ENCODE peak calls at places on chromosomes 11 and 22, in nine cellular contexts. T is NCI-H1092; H is stimulated activated CD4-positive, alpha-beta T cell treated with anti-CD3 and anti-CD28 coated beads, TNF-alpha, amount 100 ng/mL, for 4 hours; B is dorsolateral prefrontal cortex; R is H9; L is EH; M is skeletal muscle cell; X is ureter; O is nephron progenitor cell. Q is an unnamed sample.

GRCh38 chr22:19325296-19325950 is 33.9 kb upstream of the CLTCL1 start:
- DNase-seq in R (no peak), L (peak; percentile 3), T (no peak), M (peak; percentile 22), B (no peak), X (no peak), H (no peak), O (no peak), Q (no peak)

GRCh38 chr11:117830072-117830471 is 5.5 kb upstream of the FXYD2 start:
- DNase-seq in M (no peak), L (no peak), O (no peak), T (no peak), X (peak; percentile 41), B (no peak), R (peak; percentile 22), H (no peak), Q (no peak)

GRCh38 chr22:29359469-29359868 is 28.9 kb downstream of the AP1B1 start:
- DNase-seq in L (peak; percentile 72), O (peak; percentile 57), H (no peak), X (peak; percentile 61), R (peak; percentile 69), M (no peak), B (peak; percentile 54), T (no peak), Q (peak; percentile 80)

GRCh38 chr11:81165164-81165563 is 1568.5 kb downstream of the FAM181B start:
- DNase-seq in T (no peak), L (no peak), H (no peak), B (no peak), R (no peak), X (no peak), O (no peak), M (no peak), Q (no peak)

GRCh38 chr22:39244073-39244495 is 698 bp downstream of the PDGFB start:
- DNase-seq in R (no peak), H (no peak), O (peak; percentile 42), L (no peak), X (no peak), B (no peak), M (no peak), T (no peak), Q (no peak)

GRCh38 chr11:18692941-18693760 is 5.4 kb upstream of the TMEM86A start:
- DNase-seq in X (no peak), B (no peak), H (no peak), R (no peak), L (no peak), O (no peak), M (no peak), T (no peak), Q (no peak)

GRCh38 chr11:118417801-118418200 is 16.4 kb downstream of the ATP5MG start:
- DNase-seq in R (no peak), X (no peak), H (no peak), B (no peak), M (no peak), O (no peak), L (no peak), T (no peak), Q (no peak)

GRCh38 chr11:121534131-121535093 is 81.6 kb upstream of the SORL1-AS1 start:
- DNase-seq in H (no peak), M (peak; percentile 12), R (no peak), X (no peak), B (peak; percentile 41), O (no peak), L (peak; percentile 50), T (peak; percentile 71), Q (no peak)

GRCh38 chr11:134575504-134576230 is 163.6 kb upstream of the B3GAT1 start:
- DNase-seq in H (no peak), T (no peak), X (no peak), B (no peak), M (no peak), R (no peak), O (no peak), L (no peak), Q (no peak)

GRCh38 chr22:49197500-49197899 is 630.2 kb downstream of the BRD1 start:
- DNase-seq in H (no peak), B (peak; percentile 57), L (no peak), M (no peak), R (peak; percentile 50), X (no peak), O (peak; percentile 45), T (no peak), Q (no peak)

GRCh38 chr11:85114786-85115185 is 512.4 kb downstream of the DLG2 start:
- DNase-seq in L (no peak), X (no peak), B (no peak), O (no peak), R (no peak), T (no peak), H (no peak), M (peak; percentile 31), Q (no peak)

GRCh38 chr11:44750440-44751005 is 23.8 kb downstream of the TSPAN18 start:
- DNase-seq in H (no peak), R (no peak), X (no peak), O (no peak), M (no peak), B (no peak), T (no peak), L (no peak), Q (no peak)